ENCODE peak calls at places on chromosomes 7 and 10, in nine cellular contexts. D is AG10803; T is HFF-Myc; O is neural progenitor cell; G is IMR-90; B is CD8-positive, alpha-beta T cell; L is colonic mucosa; R is AG04450; N is cardiac fibroblast. C is an unnamed sample.

GRCh38 chr10:24349379-24350110 is 140.6 kb downstream of the KIAA1217 start:
- DNase-seq in D (peak), T (peak), O (no peak), G (peak), B (no peak), L (no peak), R (no peak), N (peak), C (no peak)

GRCh38 chr7:155896531-155897263 is 84.4 kb upstream of the SHH start:
- DNase-seq in D (no peak), T (no peak), O (no peak), G (no peak), B (no peak), L (no peak), R (no peak), N (no peak), C (no peak)

GRCh38 chr10:121702351-121703320 is 104.4 kb upstream of the FGFR2 start:
- DNase-seq in D (peak), T (no peak), O (no peak), G (peak), B (no peak), L (no peak), R (no peak), N (peak), C (no peak)

GRCh38 chr10:110209926-110210662 is 2.7 kb downstream of the MXI1 start:
- DNase-seq in D (peak), T (no peak), O (peak), G (peak), B (peak), L (peak), R (no peak), N (peak), C (no peak)

GRCh38 chr7:111126987-111127386 is 36.1 kb downstream of the LRRN3 start:
- DNase-seq in D (peak), T (no peak), O (no peak), G (peak), B (no peak), L (no peak), R (no peak), N (peak), C (no peak)

GRCh38 chr10:1078668-1079067 is 22.5 kb downstream of the WDR37 start:
- DNase-seq in D (no peak), T (no peak), O (no peak), G (no peak), B (no peak), L (no peak), R (no peak), N (no peak), C (no peak)

GRCh38 chr7:44727346-44728262 is 21.0 kb upstream of the ZMIZ2 start:
- DNase-seq in D (peak), T (no peak), O (no peak), G (peak), B (no peak), L (no peak), R (peak), N (peak), C (no peak)

GRCh38 chr7:67100956-67101361 is 104.3 kb downstream of the TYW1 start:
- DNase-seq in D (no peak), T (no peak), O (peak), G (no peak), B (no peak), L (peak), R (no peak), N (peak), C (no peak)

GRCh38 chr7:129499915-129500463 is 2.3 kb upstream of the SMKR1 start:
- DNase-seq in D (no peak), T (no peak), O (no peak), G (no peak), B (no peak), L (no peak), R (no peak), N (no peak), C (no peak)

GRCh38 chr10:20415684-20416083 is 481.4 kb downstream of the NEBL start:
- DNase-seq in D (no peak), T (no peak), O (no peak), G (no peak), B (no peak), L (no peak), R (no peak), N (no peak), C (peak)

GRCh38 chr7:114711244-114711643 is 210.7 kb upstream of the MDFIC start:
- DNase-seq in D (no peak), T (no peak), O (no peak), G (peak), B (no peak), L (no peak), R (no peak), N (no peak), C (no peak)

GRCh38 chr10:51389415-51390342 is 309.7 kb downstream of the CSTF2T start:
- DNase-seq in D (peak), T (peak), O (peak), G (peak), B (no peak), L (peak), R (peak), N (peak), C (no peak)

GRCh38 chr7:151780626-151781025 is 96.3 kb downstream of the PRKAG2 start:
- DNase-seq in D (no peak), T (no peak), O (no peak), G (peak), B (no peak), L (no peak), R (no peak), N (no peak), C (no peak)

GRCh38 chr10:113434315-113434714 is 118.5 kb upstream of the HABP2 start:
- DNase-seq in D (no peak), T (no peak), O (no peak), G (no peak), B (no peak), L (no peak), R (no peak), N (no peak), C (no peak)

GRCh38 chr7:26533163-26533562 is 241.5 kb downstream of the SNX10 start:
- DNase-seq in D (no peak), T (no peak), O (no peak), G (no peak), B (no peak), L (no peak), R (no peak), N (no peak), C (no peak)

GRCh38 chr7:156881676-156882075 is 11.3 kb downstream of the LMBR1 start:
- DNase-seq in D (no peak), T (no peak), O (no peak), G (no peak), B (no peak), L (no peak), R (no peak), N (no peak), C (no peak)

GRCh38 chr7:103487419-103487818 is 41.4 kb upstream of the SLC26A5 start:
- DNase-seq in D (no peak), T (no peak), O (no peak), G (no peak), B (no peak), L (peak), R (no peak), N (no peak), C (peak)

GRCh38 chr10:28939352-28940157 is 262.2 kb downstream of the BAMBI start:
- DNase-seq in D (peak), T (no peak), O (peak), G (peak), B (no peak), L (peak), R (no peak), N (peak), C (no peak)

GRCh38 chr10:51462076-51462779 is 237.2 kb downstream of the CSTF2T start:
- DNase-seq in D (peak), T (no peak), O (no peak), G (peak), B (no peak), L (no peak), R (no peak), N (no peak), C (no peak)

GRCh38 chr10:64444578-64444977 is 923.4 kb downstream of the REEP3 start:
- DNase-seq in D (no peak), T (no peak), O (no peak), G (no peak), B (no peak), L (no peak), R (no peak), N (no peak), C (no peak)

GRCh38 chr7:142798451-142799438 is 28.0 kb downstream of the PRSS2 start:
- DNase-seq in D (no peak), T (no peak), O (no peak), G (no peak), B (no peak), L (no peak), R (no peak), N (no peak), C (no peak)

GRCh38 chr7:27697861-27698430 is 35.3 kb upstream of the HIBADH start:
- DNase-seq in D (no peak), T (no peak), O (no peak), G (peak), B (no peak), L (peak), R (no peak), N (no peak), C (no peak)

GRCh38 chr7:102933763-102934162 is 21.0 kb downstream of the LRRC17 start:
- DNase-seq in D (peak), T (peak), O (peak), G (peak), B (no peak), L (peak), R (peak), N (peak), C (no peak)

DNA sequence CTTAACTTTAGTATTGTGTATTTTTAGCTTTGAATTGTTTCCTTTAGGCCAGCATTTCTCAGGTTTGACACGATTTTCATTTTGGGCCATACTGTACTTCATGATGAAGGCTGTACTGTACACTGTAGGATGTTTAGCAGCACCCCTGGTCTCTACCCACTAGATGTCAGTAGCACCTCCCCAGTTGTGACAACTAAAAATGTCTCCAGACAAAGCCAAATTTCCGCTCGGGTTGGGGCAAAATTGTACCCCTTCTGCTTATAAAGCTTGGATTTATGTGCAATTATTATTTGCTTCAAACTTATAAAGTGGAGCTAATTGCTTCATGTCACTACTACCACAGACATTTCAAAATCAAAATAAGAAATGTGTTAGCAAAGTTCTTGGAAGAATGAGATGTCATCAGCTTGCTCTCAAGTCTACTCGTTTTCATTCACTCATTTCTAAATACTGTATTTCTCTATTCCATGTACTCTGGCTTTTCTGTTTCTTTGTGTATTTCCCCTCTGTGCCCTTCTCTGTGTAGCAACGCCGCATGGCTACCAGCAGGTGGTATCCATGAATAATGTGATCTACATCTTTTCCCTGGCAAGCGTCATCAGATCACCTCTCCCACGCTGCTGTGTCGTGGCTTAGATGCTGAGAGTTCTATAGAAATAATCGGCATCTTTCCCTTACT is 47.7 kb upstream of the CALCR start:
- DNase-seq in D (peak), T (peak), O (peak), G (peak), B (no peak), L (no peak), R (no peak), N (peak), C (no peak)
- H3K4me3 ChIP-seq in D (no peak), T (no peak), O (peak), G (no peak), B (no peak), L (no peak), R (no peak), N (no peak), C (no peak)

DNA sequence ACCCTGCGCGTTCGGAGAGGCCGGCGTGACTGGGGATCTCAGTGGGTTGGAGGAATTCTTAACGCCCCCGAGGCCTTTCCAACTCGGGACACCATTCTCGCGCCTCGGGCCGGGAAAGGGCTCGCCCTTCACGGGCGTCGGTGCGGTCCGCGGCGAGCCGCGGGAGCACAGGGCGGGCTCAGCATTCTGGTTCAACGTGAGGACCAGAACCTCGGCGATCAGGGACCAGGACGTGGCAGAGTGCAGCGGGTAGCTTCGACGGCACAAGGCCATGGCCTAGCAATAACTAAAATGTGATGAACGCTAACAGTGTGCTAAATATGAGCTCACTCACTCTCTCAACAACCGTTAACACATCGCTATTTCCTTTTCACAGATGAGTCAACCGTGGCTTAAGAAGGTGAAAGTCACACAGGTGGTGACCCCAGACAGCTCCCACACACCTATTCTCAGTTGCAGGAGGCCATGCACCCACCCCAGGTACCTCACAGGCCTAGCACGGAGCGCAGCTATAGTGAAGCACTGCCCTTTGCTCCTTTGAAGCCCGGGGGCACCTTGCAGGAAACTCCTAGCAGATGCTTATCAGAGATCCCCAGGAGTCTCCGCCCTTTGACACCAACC is 4.5 kb upstream of the EMX2 start:
- DNase-seq in D (peak), T (no peak), O (no peak), G (no peak), B (no peak), L (no peak), R (no peak), N (no peak), C (no peak)
- TF ChIP-seq CTCF in D (no peak), T (no peak), O (no peak), G (no peak), B (no peak), L (no peak), R (no peak), N (no peak), C (no peak)

GRCh38 chr10:13892871-13893270 is 306.1 kb downstream of the PRPF18 start:
- DNase-seq in D (no peak), T (no peak), O (no peak), G (no peak), B (no peak), L (no peak), R (no peak), N (no peak), C (no peak)

GRCh38 chr10:13893926-13894325 is 307.2 kb downstream of the PRPF18 start:
- DNase-seq in D (no peak), T (no peak), O (no peak), G (peak), B (no peak), L (no peak), R (no peak), N (peak), C (no peak)

GRCh38 chr10:13891542-13892431 is 305.0 kb downstream of the PRPF18 start:
- DNase-seq in D (peak), T (no peak), O (peak), G (no peak), B (no peak), L (no peak), R (no peak), N (peak), C (no peak)

GRCh38 chr10:13890233-13890616 is 303.5 kb downstream of the PRPF18 start:
- DNase-seq in D (no peak), T (no peak), O (no peak), G (peak), B (no peak), L (no peak), R (no peak), N (no peak), C (no peak)

DNA sequence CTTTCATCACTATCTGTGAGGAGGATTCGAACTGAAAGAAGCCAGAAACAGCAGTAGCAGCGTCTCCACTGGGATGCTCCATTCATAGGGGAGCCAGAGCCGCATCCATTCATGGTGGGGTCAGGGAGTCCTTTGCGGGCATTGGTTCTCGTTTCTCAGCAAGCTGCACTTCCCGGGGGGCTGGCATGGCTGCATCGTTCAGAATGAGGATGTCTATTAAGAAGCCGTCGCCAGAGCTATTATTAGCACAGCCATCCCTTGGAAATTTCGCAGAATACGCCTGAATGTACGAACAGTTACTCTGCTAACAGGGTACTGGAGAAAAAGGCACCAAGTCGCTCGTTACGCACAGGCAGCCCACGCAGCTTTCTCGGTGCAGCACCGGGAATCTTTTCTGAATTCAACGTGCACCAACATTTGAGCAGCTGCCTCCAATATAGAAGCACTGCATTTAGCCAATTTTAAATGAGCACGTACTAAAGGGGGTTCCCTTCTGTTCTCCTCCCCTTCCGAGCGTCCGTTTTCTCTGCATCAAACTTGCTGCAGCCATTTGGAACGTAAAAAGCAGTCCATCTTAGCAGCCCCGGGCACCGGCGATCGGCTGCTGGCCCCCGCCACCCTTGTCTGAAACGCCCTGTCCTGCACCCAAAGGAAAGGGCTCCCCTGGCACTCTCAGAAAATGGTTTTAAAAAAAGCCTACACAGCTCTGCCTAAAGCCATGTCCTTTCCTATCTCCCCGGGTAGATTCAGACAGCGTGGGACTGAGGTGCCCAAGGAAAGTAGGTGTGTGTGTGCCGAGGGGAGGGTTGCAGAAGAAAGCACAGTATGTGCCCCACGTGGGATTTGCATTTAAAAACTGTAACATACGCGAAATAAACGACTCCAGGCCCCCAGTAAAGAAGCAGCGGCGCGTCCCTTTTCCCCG is 304.1 kb downstream of the PRPF18 start:
- DNase-seq in D (peak), T (no peak), O (peak), G (peak), B (no peak), L (no peak), R (no peak), N (peak), C (no peak)
- H3K4me3 ChIP-seq in D (peak), T (peak), O (peak), G (peak), B (peak), L (peak), R (peak), N (peak), C (no peak)

DNA sequence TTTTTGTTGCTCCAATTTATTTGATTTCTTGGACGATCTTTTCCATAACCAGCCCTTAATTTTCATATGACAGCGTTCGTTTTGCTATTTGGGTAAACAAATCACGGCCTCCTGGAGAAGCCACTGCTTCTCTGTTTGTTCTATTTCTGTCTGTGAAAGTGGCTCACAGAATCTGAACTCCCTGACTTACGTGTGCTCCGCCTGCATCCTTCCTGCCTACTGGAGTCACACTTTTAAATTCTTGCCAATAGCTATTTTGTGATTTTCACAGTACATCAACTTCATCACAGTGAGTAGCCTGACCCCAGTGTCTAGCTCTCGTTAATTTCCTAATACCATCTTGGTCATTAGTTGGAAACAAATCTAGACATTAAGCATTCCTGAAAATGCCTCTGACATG is 49.0 kb upstream of the NPS start:
- DNase-seq in D (no peak), T (no peak), O (no peak), G (no peak), B (no peak), L (no peak), R (no peak), N (no peak), C (no peak)
- TF ChIP-seq CTCF in D (no peak), T (no peak), O (no peak), G (no peak), B (no peak), L (no peak), R (no peak), N (no peak), C (no peak)

GRCh38 chr7:100897111-100897608 is 1.5 kb upstream of the ACHE start:
- DNase-seq in D (no peak), T (no peak), O (peak), G (no peak), B (no peak), L (peak), R (no peak), N (no peak), C (no peak)

GRCh38 chr7:100897772-100898454 is 2.2 kb upstream of the ACHE start:
- DNase-seq in D (no peak), T (no peak), O (no peak), G (no peak), B (no peak), L (peak), R (no peak), N (no peak), C (no peak)

GRCh38 chr7:100895956-100896742 is 461 bp upstream of the ACHE start:
- DNase-seq in D (no peak), T (no peak), O (peak), G (no peak), B (no peak), L (peak), R (no peak), N (no peak), C (no peak)

GRCh38 chr7:100895701-100895955 is at the start of gene ACHE:
- DNase-seq in D (no peak), T (no peak), O (no peak), G (no peak), B (no peak), L (no peak), R (no peak), N (no peak), C (no peak)

DNA sequence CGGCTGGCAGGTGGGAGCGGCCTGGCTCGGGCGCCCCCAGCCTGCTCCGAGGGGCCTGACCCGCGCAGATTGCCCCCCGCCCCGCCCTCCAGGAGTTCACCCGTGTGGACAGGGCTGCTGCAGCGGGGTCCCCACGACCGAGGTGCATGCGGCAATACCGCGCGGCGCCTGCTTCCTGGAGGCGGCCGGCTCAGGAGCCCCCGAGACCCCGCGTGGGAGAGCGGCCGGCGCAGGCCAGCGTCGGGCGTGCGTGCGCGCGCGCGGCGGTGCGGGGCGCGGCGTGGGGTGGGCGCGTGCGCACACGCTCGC is 1.0 kb upstream of the ACHE start:
- DNase-seq in D (no peak), T (no peak), O (no peak), G (no peak), B (no peak), L (no peak), R (no peak), N (no peak), C (no peak)
- H3K4me3 ChIP-seq in D (no peak), T (no peak), O (peak), G (no peak), B (no peak), L (peak), R (no peak), N (no peak), C (no peak)

C was measured in LNCaP clone FGC.